ENCODE peak calls at places on chromosome 19, in four cellular contexts. One of them, this sample, is unnamed.

GRCh38 chr19:4374451-4375163 is 25.7 kb downstream of the SH3GL1 start:
- DNase-seq in psoas muscle: peak
- DNase-seq in fibroblast of pulmonary artery: peak
- DNase-seq in endothelial cell: no peak
- DNase-seq in this sample: peak

GRCh38 chr19:18776736-18777135 is 14.4 kb downstream of the COMP start:
- DNase-seq in psoas muscle: peak
- DNase-seq in fibroblast of pulmonary artery: peak
- DNase-seq in endothelial cell: no peak
- DNase-seq in this sample: peak

GRCh38 chr19:53621885-53622710 is 9.7 kb upstream of the DPRX start:
- DNase-seq in psoas muscle: no peak
- DNase-seq in fibroblast of pulmonary artery: peak
- DNase-seq in endothelial cell: no peak
- DNase-seq in this sample: no peak

GRCh38 chr19:44284968-44285367 is 19.9 kb downstream of the ZNF235 start:
- DNase-seq in psoas muscle: no peak
- DNase-seq in fibroblast of pulmonary artery: no peak
- DNase-seq in endothelial cell: no peak
- DNase-seq in this sample: no peak

GRCh38 chr19:16449330-16449961 is 22.3 kb downstream of the EPS15L1 start:
- DNase-seq in psoas muscle: no peak
- DNase-seq in fibroblast of pulmonary artery: no peak
- DNase-seq in endothelial cell: no peak
- DNase-seq in this sample: no peak

GRCh38 chr19:5261151-5261890 is 79.3 kb downstream of the PTPRS start:
- DNase-seq in psoas muscle: peak
- DNase-seq in fibroblast of pulmonary artery: no peak
- DNase-seq in endothelial cell: no peak
- DNase-seq in this sample: no peak

GRCh38 chr19:41626877-41627276 is at the start of gene CEACAM4:
- DNase-seq in psoas muscle: peak
- DNase-seq in fibroblast of pulmonary artery: no peak
- DNase-seq in endothelial cell: no peak
- DNase-seq in this sample: no peak

GRCh38 chr19:56071151-56071550 is 49.9 kb downstream of the ZNF787 start:
- DNase-seq in psoas muscle: no peak
- DNase-seq in fibroblast of pulmonary artery: no peak
- DNase-seq in endothelial cell: peak
- DNase-seq in this sample: peak

GRCh38 chr19:45668342-45668871 is 386 bp downstream of the GIPR start:
- DNase-seq in psoas muscle: no peak
- DNase-seq in fibroblast of pulmonary artery: no peak
- DNase-seq in endothelial cell: no peak
- DNase-seq in this sample: no peak

GRCh38 chr19:53157601-53158000 is 1.3 kb downstream of the ZNF347 start:
- DNase-seq in psoas muscle: no peak
- DNase-seq in fibroblast of pulmonary artery: peak
- DNase-seq in endothelial cell: peak
- DNase-seq in this sample: no peak

DNA sequence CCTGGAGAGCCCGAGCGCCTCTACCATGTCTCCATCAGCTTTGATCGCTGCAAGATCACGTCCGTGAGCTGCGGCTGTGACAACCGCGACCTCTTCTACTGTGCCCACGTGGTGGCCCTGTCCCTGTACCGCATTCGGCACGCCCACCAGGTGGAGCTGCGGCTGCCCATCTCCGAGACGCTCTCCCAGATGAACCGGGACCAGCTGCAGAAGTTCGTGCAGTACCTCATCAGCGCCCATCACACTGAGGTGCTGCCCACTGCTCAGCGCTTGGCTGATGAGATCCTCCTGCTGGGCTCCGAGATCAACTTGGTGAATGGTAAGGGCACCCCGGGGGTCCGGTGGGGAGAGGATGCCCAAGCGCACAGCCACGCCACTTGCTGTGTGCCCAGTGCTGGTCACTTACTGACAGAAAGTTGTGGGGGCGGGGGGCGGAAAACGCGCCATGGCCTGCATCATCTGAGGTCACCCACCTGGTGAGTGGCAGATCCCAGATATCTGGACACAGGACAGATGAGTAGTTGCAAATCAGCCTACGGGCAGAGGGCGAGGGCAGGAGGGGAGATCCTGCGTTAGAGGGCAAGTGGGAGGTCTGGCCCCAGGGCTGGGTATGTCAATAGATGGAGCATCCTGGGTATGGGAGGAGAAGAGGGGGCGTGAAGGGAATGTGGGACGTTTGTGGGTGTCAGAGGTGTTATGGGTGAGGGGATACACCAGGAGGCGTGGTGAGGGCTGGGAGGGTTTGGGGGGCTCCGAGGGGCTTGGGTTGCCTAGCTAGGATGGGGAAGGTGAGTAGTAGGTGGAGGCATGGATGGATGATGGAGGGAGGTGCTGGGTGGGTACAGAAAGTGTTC is 9.8 kb downstream of the ZSWIM4 start:
- DNase-seq in psoas muscle: peak
- DNase-seq in fibroblast of pulmonary artery: no peak
- DNase-seq in endothelial cell: peak
- DNase-seq in this sample: no peak
- TF ChIP-seq CTCF in psoas muscle: peak
- TF ChIP-seq CTCF in fibroblast of pulmonary artery: peak
- TF ChIP-seq CTCF in endothelial cell: no peak
- TF ChIP-seq CTCF in this sample: no peak

GRCh38 chr19:39158646-39159260 is 33.2 kb downstream of the PAK4 start:
- DNase-seq in psoas muscle: no peak
- DNase-seq in fibroblast of pulmonary artery: no peak
- DNase-seq in endothelial cell: no peak
- DNase-seq in this sample: no peak

GRCh38 chr19:39156891-39157230 is 31.3 kb downstream of the PAK4 start:
- DNase-seq in psoas muscle: no peak
- DNase-seq in fibroblast of pulmonary artery: no peak
- DNase-seq in endothelial cell: no peak
- DNase-seq in this sample: no peak

GRCh38 chr19:39157997-39158389 is 32.4 kb downstream of the PAK4 start:
- DNase-seq in psoas muscle: no peak
- DNase-seq in fibroblast of pulmonary artery: no peak
- DNase-seq in endothelial cell: no peak
- DNase-seq in this sample: no peak

GRCh38 chr19:39156230-39156890 is 30.8 kb downstream of the PAK4 start:
- DNase-seq in psoas muscle: no peak
- DNase-seq in fibroblast of pulmonary artery: no peak
- DNase-seq in endothelial cell: no peak
- DNase-seq in this sample: peak

DNA sequence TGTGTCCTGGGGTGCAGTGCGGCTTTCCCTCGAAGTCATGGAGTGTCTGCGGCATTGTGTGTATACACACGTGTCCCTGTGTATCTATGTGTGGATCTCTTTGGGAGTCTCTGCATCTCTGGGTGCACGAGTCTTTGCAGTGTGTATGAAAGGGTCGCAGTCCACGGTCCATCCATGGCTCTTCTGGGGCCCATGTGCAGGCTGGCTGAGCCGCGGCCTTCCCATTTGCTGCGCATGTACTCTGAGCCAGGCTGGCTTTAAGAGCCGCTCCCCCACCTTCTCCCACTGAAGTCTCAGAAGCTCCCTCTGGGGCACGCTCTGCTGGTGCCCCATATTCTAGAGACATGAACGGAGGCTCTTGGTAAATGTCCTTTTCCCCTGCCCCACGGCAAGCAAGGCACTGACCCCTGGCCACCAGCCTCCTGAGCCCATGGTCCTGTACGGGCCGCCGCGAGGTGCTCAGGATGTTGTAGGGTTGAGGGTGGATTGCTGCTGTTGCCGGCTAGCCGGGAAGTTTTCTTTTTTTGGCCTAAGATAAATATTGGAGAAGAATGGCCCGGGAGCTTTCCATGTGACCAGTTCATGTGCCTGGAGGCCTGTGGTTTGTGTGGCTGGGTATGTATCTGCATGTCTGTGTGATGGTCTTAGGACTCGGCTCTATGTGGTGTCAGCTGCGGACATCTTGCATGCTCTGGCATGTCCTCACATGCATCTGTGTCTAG is 31.9 kb downstream of the PAK4 start:
- DNase-seq in psoas muscle: no peak
- DNase-seq in fibroblast of pulmonary artery: no peak
- DNase-seq in endothelial cell: no peak
- DNase-seq in this sample: no peak
- TF ChIP-seq CTCF in psoas muscle: no peak
- TF ChIP-seq CTCF in fibroblast of pulmonary artery: no peak
- TF ChIP-seq CTCF in endothelial cell: no peak
- TF ChIP-seq CTCF in this sample: no peak

GRCh38 chr19:49635530-49636229 is 4.3 kb downstream of the RRAS start:
- DNase-seq in psoas muscle: no peak
- DNase-seq in fibroblast of pulmonary artery: no peak
- DNase-seq in endothelial cell: no peak
- DNase-seq in this sample: peak
- TF ChIP-seq CTCF in psoas muscle: no peak
- TF ChIP-seq CTCF in fibroblast of pulmonary artery: peak
- TF ChIP-seq CTCF in endothelial cell: no peak
- TF ChIP-seq CTCF in this sample: no peak

GRCh38 chr19:34838248-34838647 is 65.2 kb upstream of the ZNF599 start:
- DNase-seq in psoas muscle: no peak
- DNase-seq in fibroblast of pulmonary artery: peak
- DNase-seq in endothelial cell: no peak
- DNase-seq in this sample: no peak
- TF ChIP-seq CTCF in psoas muscle: no peak
- TF ChIP-seq CTCF in fibroblast of pulmonary artery: peak
- TF ChIP-seq CTCF in endothelial cell: no peak
- TF ChIP-seq CTCF in this sample: no peak